ENCODE peak calls at places on chromosomes 11 and 22, in six cellular contexts. One of them, this sample, is unnamed.

GRCh38 chr22:23012081-23012622 is 58.2 kb upstream of the GNAZ start:
- DNase-seq in NCI-H69: no peak
- DNase-seq in NCI-H345: no peak
- DNase-seq in HEK293T: no peak
- DNase-seq in KBM-7: no peak
- DNase-seq in RPMI7951: no peak
- DNase-seq in this sample: no peak

GRCh38 chr11:57647960-57648776 is 1.5 kb downstream of the YPEL4 start:
- DNase-seq in NCI-H69: peak
- DNase-seq in NCI-H345: no peak
- DNase-seq in HEK293T: no peak
- DNase-seq in KBM-7: no peak
- DNase-seq in RPMI7951: no peak
- DNase-seq in this sample: no peak

GRCh38 chr22:36613958-36614357 is 85.0 kb upstream of the EIF3D start:
- DNase-seq in NCI-H69: no peak
- DNase-seq in NCI-H345: no peak
- DNase-seq in HEK293T: no peak
- DNase-seq in KBM-7: no peak
- DNase-seq in RPMI7951: peak
- DNase-seq in this sample: no peak

GRCh38 chr11:123299721-123300120 is 104.7 kb upstream of the CLMP start:
- DNase-seq in NCI-H69: peak
- DNase-seq in NCI-H345: no peak
- DNase-seq in HEK293T: no peak
- DNase-seq in KBM-7: no peak
- DNase-seq in RPMI7951: no peak
- DNase-seq in this sample: no peak

GRCh38 chr22:27088026-27088425 is 430.6 kb downstream of the MIAT start:
- DNase-seq in NCI-H69: no peak
- DNase-seq in NCI-H345: no peak
- DNase-seq in HEK293T: no peak
- DNase-seq in KBM-7: no peak
- DNase-seq in RPMI7951: peak
- DNase-seq in this sample: no peak

GRCh38 chr11:116224889-116225200 is 547.9 kb downstream of the BUD13 start:
- DNase-seq in NCI-H69: peak
- DNase-seq in NCI-H345: no peak
- DNase-seq in HEK293T: no peak
- DNase-seq in KBM-7: no peak
- DNase-seq in RPMI7951: no peak
- DNase-seq in this sample: no peak

GRCh38 chr22:46072981-46073682 is 77.2 kb upstream of the PPARA start:
- DNase-seq in NCI-H69: peak
- DNase-seq in NCI-H345: no peak
- DNase-seq in HEK293T: no peak
- DNase-seq in KBM-7: peak
- DNase-seq in RPMI7951: no peak
- DNase-seq in this sample: no peak

GRCh38 chr11:9203715-9204311 is 61.3 kb downstream of the DENND5A start:
- DNase-seq in NCI-H69: no peak
- DNase-seq in NCI-H345: no peak
- DNase-seq in HEK293T: no peak
- DNase-seq in KBM-7: no peak
- DNase-seq in RPMI7951: no peak
- DNase-seq in this sample: no peak

GRCh38 chr22:40004836-40005235 is 10.1 kb downstream of the FAM83F start:
- DNase-seq in NCI-H69: peak
- DNase-seq in NCI-H345: no peak
- DNase-seq in HEK293T: no peak
- DNase-seq in KBM-7: no peak
- DNase-seq in RPMI7951: no peak
- DNase-seq in this sample: no peak

GRCh38 chr11:128470081-128470480 is 117.3 kb downstream of the ETS1 start:
- DNase-seq in NCI-H69: no peak
- DNase-seq in NCI-H345: no peak
- DNase-seq in HEK293T: no peak
- DNase-seq in KBM-7: no peak
- DNase-seq in RPMI7951: no peak
- DNase-seq in this sample: no peak

GRCh38 chr11:87223816-87224215 is 186.1 kb downstream of the TMEM135 start:
- DNase-seq in NCI-H69: no peak
- DNase-seq in NCI-H345: no peak
- DNase-seq in HEK293T: no peak
- DNase-seq in KBM-7: no peak
- DNase-seq in RPMI7951: peak
- DNase-seq in this sample: no peak

GRCh38 chr22:24330636-24331035 is 60.0 kb downstream of the SPECC1L start:
- DNase-seq in NCI-H69: peak
- DNase-seq in NCI-H345: no peak
- DNase-seq in HEK293T: no peak
- DNase-seq in KBM-7: no peak
- DNase-seq in RPMI7951: peak
- DNase-seq in this sample: no peak

GRCh38 chr11:78446210-78446609 is 28.6 kb upstream of the GAB2 start:
- DNase-seq in NCI-H69: no peak
- DNase-seq in NCI-H345: no peak
- DNase-seq in HEK293T: no peak
- DNase-seq in KBM-7: no peak
- DNase-seq in RPMI7951: no peak
- DNase-seq in this sample: no peak

GRCh38 chr22:37243402-37244113 is 511 bp downstream of the RAC2 start:
- DNase-seq in NCI-H69: no peak
- DNase-seq in NCI-H345: no peak
- DNase-seq in HEK293T: no peak
- DNase-seq in KBM-7: no peak
- DNase-seq in RPMI7951: no peak
- DNase-seq in this sample: no peak

GRCh38 chr11:6433998-6434650 is 6.7 kb downstream of the HPX start:
- DNase-seq in NCI-H69: peak
- DNase-seq in NCI-H345: no peak
- DNase-seq in HEK293T: no peak
- DNase-seq in KBM-7: no peak
- DNase-seq in RPMI7951: no peak
- DNase-seq in this sample: no peak

GRCh38 chr11:44923796-44924195 is 26.9 kb downstream of the TP53I11 start:
- DNase-seq in NCI-H69: no peak
- DNase-seq in NCI-H345: no peak
- DNase-seq in HEK293T: no peak
- DNase-seq in KBM-7: no peak
- DNase-seq in RPMI7951: no peak
- DNase-seq in this sample: no peak

GRCh38 chr11:44575288-44575672 is 9.8 kb downstream of the CD82 start:
- DNase-seq in NCI-H69: no peak
- DNase-seq in NCI-H345: no peak
- DNase-seq in HEK293T: no peak
- DNase-seq in KBM-7: no peak
- DNase-seq in RPMI7951: peak
- DNase-seq in this sample: peak

GRCh38 chr11:75760710-75761493 is 7.7 kb upstream of the DGAT2 start:
- DNase-seq in NCI-H69: no peak
- DNase-seq in NCI-H345: no peak
- DNase-seq in HEK293T: no peak
- DNase-seq in KBM-7: no peak
- DNase-seq in RPMI7951: no peak
- DNase-seq in this sample: peak

GRCh38 chr11:113681282-113681681 is 24.8 kb downstream of the TMPRSS5 start:
- DNase-seq in NCI-H69: no peak
- DNase-seq in NCI-H345: no peak
- DNase-seq in HEK293T: no peak
- DNase-seq in KBM-7: no peak
- DNase-seq in RPMI7951: no peak
- DNase-seq in this sample: no peak

GRCh38 chr11:94507485-94507884 is 4.8 kb upstream of the C11orf97 start:
- DNase-seq in NCI-H69: no peak
- DNase-seq in NCI-H345: no peak
- DNase-seq in HEK293T: no peak
- DNase-seq in KBM-7: no peak
- DNase-seq in RPMI7951: no peak
- DNase-seq in this sample: no peak

GRCh38 chr11:112661571-112661970 is 299.6 kb upstream of the NCAM1 start:
- DNase-seq in NCI-H69: no peak
- DNase-seq in NCI-H345: no peak
- DNase-seq in HEK293T: no peak
- DNase-seq in KBM-7: no peak
- DNase-seq in RPMI7951: no peak
- DNase-seq in this sample: no peak

GRCh38 chr11:16945671-16946469 is 68.3 kb downstream of the PLEKHA7 start:
- DNase-seq in NCI-H69: peak
- DNase-seq in NCI-H345: peak
- DNase-seq in HEK293T: peak
- DNase-seq in KBM-7: peak
- DNase-seq in RPMI7951: peak
- DNase-seq in this sample: peak

GRCh38 chr11:64742940-64743590 is 877 bp downstream of the RASGRP2 start:
- DNase-seq in NCI-H69: peak
- DNase-seq in NCI-H345: no peak
- DNase-seq in HEK293T: peak
- DNase-seq in KBM-7: peak
- DNase-seq in RPMI7951: no peak
- DNase-seq in this sample: peak

GRCh38 chr11:134270250-134270714 is 5.9 kb upstream of the GLB1L3 start:
- DNase-seq in NCI-H69: peak
- DNase-seq in NCI-H345: peak
- DNase-seq in HEK293T: peak
- DNase-seq in KBM-7: peak
- DNase-seq in RPMI7951: peak
- DNase-seq in this sample: no peak

GRCh38 chr11:19785265-19785664 is 72.6 kb downstream of the NAV2 start:
- DNase-seq in NCI-H69: no peak
- DNase-seq in NCI-H345: no peak
- DNase-seq in HEK293T: no peak
- DNase-seq in KBM-7: no peak
- DNase-seq in RPMI7951: no peak
- DNase-seq in this sample: no peak

GRCh38 chr11:36878747-36879146 is 280.7 kb upstream of the RAG2 start:
- DNase-seq in NCI-H69: no peak
- DNase-seq in NCI-H345: no peak
- DNase-seq in HEK293T: no peak
- DNase-seq in KBM-7: no peak
- DNase-seq in RPMI7951: no peak
- DNase-seq in this sample: no peak

GRCh38 chr11:128924109-128924508 is 18.6 kb downstream of the TP53AIP1 start:
- DNase-seq in NCI-H69: no peak
- DNase-seq in NCI-H345: no peak
- DNase-seq in HEK293T: no peak
- DNase-seq in KBM-7: no peak
- DNase-seq in RPMI7951: no peak
- DNase-seq in this sample: no peak

GRCh38 chr11:69641681-69642548 is 959 bp downstream of the CCND1 start:
- DNase-seq in NCI-H69: peak
- DNase-seq in NCI-H345: no peak
- DNase-seq in HEK293T: no peak
- DNase-seq in KBM-7: no peak
- DNase-seq in RPMI7951: no peak
- DNase-seq in this sample: no peak

GRCh38 chr11:74004694-74005615 is 3.9 kb downstream of the UCP3 start:
- DNase-seq in NCI-H69: no peak
- DNase-seq in NCI-H345: no peak
- DNase-seq in HEK293T: no peak
- DNase-seq in KBM-7: no peak
- DNase-seq in RPMI7951: no peak
- DNase-seq in this sample: no peak